ENCODE peak calls at places on chromosomes 12 and 14, in eight cellular contexts. R is heart left ventricle, H is astrocyte of the spinal cord, B is AG04449, X is transverse colon, Q is fibroblast of the aortic adventitia, N is hepatocyte, M is mammary epithelial cell. C is an unnamed sample.

GRCh38 chr14:22314183-22314820 is 274.7 kb downstream of the DAD1 start:
- DNase-seq in R (no peak), H (peak; percentile 63), B (no peak), X (no peak), Q (peak; percentile 62), N (peak; percentile 76), M (peak; percentile 51), C (peak; percentile 56)

GRCh38 chr14:58919262-58919661 is 269.2 kb upstream of the DAAM1 start:
- DNase-seq in R (no peak), H (peak; percentile 5), B (no peak), X (no peak), Q (no peak), N (no peak), M (no peak), C (peak; percentile 75)

GRCh38 chr12:19208456-19208855 is 78.9 kb downstream of the PLEKHA5 start:
- DNase-seq in R (no peak), H (no peak), B (no peak), X (no peak), Q (no peak), N (no peak), M (no peak), C (no peak)

GRCh38 chr12:108296933-108297332 is 42.2 kb downstream of the CMKLR1 start:
- DNase-seq in R (no peak), H (no peak), B (no peak), X (no peak), Q (no peak), N (no peak), M (no peak), C (no peak)

GRCh38 chr12:14952295-14952995 is 9.0 kb downstream of the ARHGDIB start:
- DNase-seq in R (no peak), H (peak; percentile 94), B (peak; percentile 95), X (peak; percentile 26), Q (peak; percentile 68), N (peak; percentile 79), M (peak; percentile 95), C (peak; percentile 94)

GRCh38 chr12:8648598-8649205 is 13.9 kb downstream of the MFAP5 start:
- DNase-seq in R (no peak), H (no peak), B (no peak), X (no peak), Q (no peak), N (no peak), M (no peak), C (no peak)

GRCh38 chr14:106083082-106083481 is 556.7 kb downstream of the TMEM121 start:
- DNase-seq in R (no peak), H (no peak), B (no peak), X (no peak), Q (no peak), N (no peak), M (peak; percentile 21), C (no peak)

GRCh38 chr14:59919582-59920377 is at the start of gene LRRC9:
- DNase-seq in R (peak; percentile 51), H (peak; percentile 37), B (no peak), X (peak; percentile 14), Q (no peak), N (peak; percentile 92), M (no peak), C (peak; percentile 7)

GRCh38 chr12:29595071-29595755 is 97.7 kb upstream of the OVCH1 start:
- DNase-seq in R (no peak), H (no peak), B (no peak), X (no peak), Q (no peak), N (no peak), M (no peak), C (no peak)

GRCh38 chr14:99596071-99596627 is 7.9 kb downstream of the CCDC85C start:
- DNase-seq in R (no peak), H (no peak), B (no peak), X (peak; percentile 61), Q (no peak), N (no peak), M (no peak), C (no peak)

GRCh38 chr14:58920230-58920629 is 268.2 kb upstream of the DAAM1 start:
- DNase-seq in R (no peak), H (no peak), B (no peak), X (no peak), Q (no peak), N (no peak), M (no peak), C (no peak)

GRCh38 chr12:11535127-11535526 is 114.3 kb upstream of the ETV6 start:
- DNase-seq in R (no peak), H (no peak), B (no peak), X (no peak), Q (no peak), N (no peak), M (no peak), C (no peak)

GRCh38 chr12:130254476-130255276 is 83.0 kb upstream of the PIWIL1 start:
- DNase-seq in R (no peak), H (no peak), B (no peak), X (no peak), Q (no peak), N (no peak), M (no peak), C (no peak)

GRCh38 chr12:110790301-110790700 is 47.6 kb upstream of the PPP1CC start:
- DNase-seq in R (no peak), H (no peak), B (no peak), X (no peak), Q (peak; percentile 52), N (no peak), M (no peak), C (peak; percentile 84)

GRCh38 chr12:94073441-94074051 is 74.8 kb upstream of the PLXNC1 start:
- DNase-seq in R (no peak), H (no peak), B (no peak), X (no peak), Q (peak; percentile 76), N (no peak), M (no peak), C (no peak)

GRCh38 chr14:77488558-77488957 is 10.1 kb downstream of the ISM2 start:
- DNase-seq in R (no peak), H (no peak), B (no peak), X (no peak), Q (no peak), N (no peak), M (no peak), C (no peak)

GRCh38 chr14:56100556-56100955 is 17.7 kb upstream of the PELI2 start:
- DNase-seq in R (no peak), H (no peak), B (peak; percentile 34), X (no peak), Q (peak; percentile 52), N (no peak), M (no peak), C (no peak)

GRCh38 chr14:41280745-41281144 is 325.9 kb upstream of the LRFN5 start:
- DNase-seq in R (no peak), H (peak; percentile 12), B (no peak), X (no peak), Q (peak; percentile 22), N (peak; percentile 25), M (peak; percentile 1), C (peak; percentile 1)

GRCh38 chr12:123118397-123118945 is 32.4 kb downstream of the PITPNM2 start:
- DNase-seq in R (no peak), H (no peak), B (no peak), X (peak; percentile 45), Q (no peak), N (no peak), M (no peak), C (peak; percentile 97)

GRCh38 chr14:97513891-97514290 is 716.7 kb downstream of the VRK1 start:
- DNase-seq in R (no peak), H (no peak), B (no peak), X (no peak), Q (no peak), N (no peak), M (no peak), C (no peak)
- H3K4me3 ChIP-seq in R (no peak overlapping the region), H (no peak overlapping the region), B (no peak overlapping the region), X (no peak overlapping the region), Q (no peak overlapping the region), N (no peak overlapping the region), M (no peak overlapping the region), C (no peak overlapping the region)

DNA sequence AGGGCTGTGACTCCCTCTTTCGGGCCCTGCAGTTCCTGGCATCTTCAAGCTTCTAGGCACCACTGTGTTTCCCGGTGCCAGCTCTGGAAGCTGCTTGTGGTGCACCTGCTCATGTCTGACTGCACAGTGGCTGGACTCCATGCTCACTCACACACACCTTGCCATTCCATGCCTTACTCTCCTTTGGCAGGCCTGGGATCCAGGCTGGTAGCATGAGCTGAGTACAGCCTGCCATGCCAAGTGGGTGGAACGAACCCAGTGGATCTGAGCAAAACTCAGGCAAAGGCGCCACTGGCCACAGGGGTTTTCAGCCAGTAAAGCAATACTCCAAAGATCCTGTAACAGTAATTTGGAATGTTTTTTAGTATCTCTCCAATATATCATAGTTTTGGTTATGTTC is 902.7 kb upstream of the USP15 start:
- DNase-seq in R (no peak), H (no peak), B (no peak), X (no peak), Q (no peak), N (no peak), M (no peak), C (no peak)
- TF ChIP-seq CTCF in R (no peak), H (no peak), B (no peak), X (no peak), Q (no peak), N (no peak), M (no peak), C (no peak)

GRCh38 chr12:124238886-124239285 is 56.0 kb upstream of the RFLNA start:
- DNase-seq in R (no peak), H (no peak), B (no peak), X (peak; percentile 74), Q (no peak), N (peak; percentile 63), M (no peak), C (no peak)
- H3K4me3 ChIP-seq in R (no peak overlapping the region), H (no peak overlapping the region), B (no peak overlapping the region), X (no peak overlapping the region), Q (no peak overlapping the region), N (no peak overlapping the region), M (no peak overlapping the region), C (no peak overlapping the region)

DNA sequence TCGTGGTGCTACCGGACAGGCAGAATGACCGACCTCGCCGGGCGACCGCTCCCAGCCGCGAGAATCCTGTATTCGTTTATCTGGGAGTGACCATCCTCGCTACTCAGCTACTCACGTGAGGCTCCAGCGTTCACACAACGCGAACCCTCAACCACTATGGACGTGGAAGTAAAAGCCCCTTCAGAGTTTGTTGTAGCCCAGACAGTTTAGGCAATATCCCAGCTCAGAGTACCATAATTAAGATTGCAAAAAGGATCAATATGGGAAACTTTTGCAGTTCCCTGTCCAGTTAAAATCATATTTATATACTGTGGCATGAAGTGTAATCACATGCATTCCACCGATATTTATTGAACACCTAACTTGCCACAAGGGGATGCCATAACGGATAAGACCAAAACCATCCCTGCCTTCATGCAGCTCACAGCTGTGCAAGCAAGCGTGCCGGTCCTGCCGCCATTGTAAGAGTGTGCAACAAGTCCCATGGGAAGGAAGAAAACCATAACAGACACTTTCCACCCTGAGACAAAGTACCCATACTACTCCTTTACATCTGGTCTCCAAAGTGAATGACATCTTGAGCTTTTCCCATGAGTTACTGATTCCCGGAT is 938 bp upstream of the MAX start:
- DNase-seq in R (no peak), H (no peak), B (no peak), X (no peak), Q (peak; percentile 29), N (peak; percentile 29), M (no peak), C (peak; percentile 25)
- TF ChIP-seq CTCF in R (peak; percentile 9), H (peak; percentile 5), B (no peak), X (no peak), Q (peak; percentile 21), N (no peak), M (peak; percentile 12), C (peak; percentile 25)

C was measured in fibroblast of villous mesenchyme.